ENCODE peak calls at places on chromosomes 5 and 9, in five cellular contexts. H is activated naive CD4-positive, alpha-beta T cell treated with anti-CD3 and anti-CD28 coated beads, Interleukin-2, amount 50 U/mL, for 72 hours; F is Calu3; P is cardiac fibroblast; A is BE2C. O is an unnamed sample.
A peak's percentile ranks its signal among the peaks of the same experiment; 100 is the strongest.

GRCh38 chr5:109852371-109853160 is 162.8 kb downstream of the MAN2A1 start:
- DNase-seq in A (no peak), H (no peak), F (no peak), P (peak; percentile 43), O (no peak)

GRCh38 chr5:32265902-32266301 is 46.8 kb downstream of the MTMR12 start:
- DNase-seq in H (no peak), F (no peak), A (no peak), P (no peak), O (no peak)

GRCh38 chr9:134642385-134643181 is 980 bp downstream of the COL5A1 start:
- DNase-seq in H (no peak), A (peak; percentile 39), P (peak; percentile 77), F (no peak), O (peak; percentile 48)

GRCh38 chr5:134003064-134003956 is 1.5 kb downstream of the VDAC1 start:
- DNase-seq in P (peak; percentile 53), H (no peak), A (no peak), F (no peak), O (no peak)

GRCh38 chr9:77879344-77880089 is 152.1 kb downstream of the GNAQ start:
- DNase-seq in H (no peak), P (peak; percentile 66), A (no peak), F (peak; percentile 39), O (no peak)

GRCh38 chr5:42887575-42887974 is 75.9 kb upstream of the SELENOP start:
- DNase-seq in H (no peak), P (no peak), F (no peak), A (no peak), O (no peak)

GRCh38 chr5:13946111-13946510 is 1.6 kb upstream of the DNAH5 start:
- DNase-seq in H (no peak), A (no peak), F (no peak), P (no peak), O (no peak)

GRCh38 chr5:157449011-157449723 is 10.8 kb upstream of the NIPAL4 start:
- DNase-seq in P (peak; percentile 10), H (no peak), F (no peak), A (peak; percentile 40), O (no peak)

GRCh38 chr5:52502591-52502990 is 285.1 kb upstream of the ITGA1 start:
- DNase-seq in A (peak; percentile 18), P (no peak), F (no peak), H (no peak), O (peak; percentile 17)

GRCh38 chr9:16265671-16266070 is 604.8 kb downstream of the BNC2 start:
- DNase-seq in A (no peak), F (no peak), P (no peak), H (no peak), O (no peak)

GRCh38 chr9:102631559-102631958 is 363.6 kb upstream of the CYLC2 start:
- DNase-seq in H (no peak), A (no peak), F (no peak), P (peak; percentile 26), O (no peak)

GRCh38 chr5:142197098-142197497 is 88.5 kb downstream of the NDFIP1 start:
- DNase-seq in P (peak; percentile 32), A (no peak), F (no peak), H (no peak), O (no peak)

GRCh38 chr5:174610968-174611367 is 113.4 kb upstream of the MSX2 start:
- DNase-seq in A (no peak), H (no peak), F (peak; percentile 41), P (peak; percentile 7), O (no peak)

GRCh38 chr5:1958211-1959010 is 75.7 kb upstream of the IRX4 start:
- DNase-seq in H (no peak), P (no peak), A (no peak), F (no peak), O (no peak)

GRCh38 chr9:137757613-137758029 is 120.0 kb upstream of the CACNA1B start:
- DNase-seq in H (no peak), F (no peak), P (peak; percentile 74), A (no peak), O (no peak)

GRCh38 chr5:9851458-9851857 is 221.3 kb upstream of the TAS2R1 start:
- DNase-seq in P (peak; percentile 89), A (peak; percentile 24), H (no peak), F (peak; percentile 30), O (peak; percentile 64)

GRCh38 chr5:178460598-178461425 is 129.4 kb downstream of the COL23A1 start:
- DNase-seq in A (peak; percentile 81), F (peak; percentile 75), H (peak; percentile 60), P (peak; percentile 18), O (peak; percentile 70)

GRCh38 chr5:131944700-131945550 is 538 bp downstream of the MEIKIN start:
- DNase-seq in A (no peak), H (no peak), F (no peak), P (no peak), O (no peak)

GRCh38 chr5:54743997-54744788 is 226.6 kb downstream of the SNX18 start:
- DNase-seq in F (peak; percentile 32), A (no peak), H (no peak), P (peak; percentile 96), O (no peak)

GRCh38 chr9:75889977-75890540 is 414 bp upstream of the PCSK5 start:
- DNase-seq in H (no peak), P (peak; percentile 79), A (no peak), F (no peak), O (peak; percentile 16)

GRCh38 chr9:121463026-121463827 is 36.4 kb downstream of the GGTA1 start:
- DNase-seq in P (peak; percentile 39), F (peak; percentile 40), A (peak; percentile 62), H (no peak), O (peak; percentile 64)

GRCh38 chr5:158264264-158264663 is 405.3 kb upstream of the CLINT1 start:
- DNase-seq in P (no peak), A (no peak), H (no peak), F (no peak), O (no peak)

GRCh38 chr9:124088476-124088837 is 76.9 kb downstream of the LHX2 start:
- DNase-seq in P (no peak), F (no peak), H (no peak), A (no peak), O (no peak)

GRCh38 chr9:36036253-36036779 is 397 bp upstream of the RECK start:
- DNase-seq in A (no peak), H (no peak), F (no peak), P (no peak), O (no peak)

GRCh38 chr5:179803651-179804598 is 2.7 kb downstream of the MGAT4B start:
- DNase-seq in P (peak; percentile 24), A (no peak), H (peak; percentile 81), F (no peak), O (no peak)

GRCh38 chr9:24073237-24073636 is 247.2 kb upstream of the ELAVL2 start:
- DNase-seq in F (no peak), A (no peak), P (no peak), H (no peak), O (no peak)

GRCh38 chr5:108379722-108380530 is 2.0 kb downstream of the FBXL17 start:
- DNase-seq in A (no peak), H (no peak), P (peak; percentile 19), F (no peak), O (no peak)

GRCh38 chr9:108855529-108855886 is 278 bp downstream of the ACTL7B start:
- DNase-seq in H (no peak), F (no peak), P (no peak), A (no peak), O (no peak)

GRCh38 chr5:155259648-155260047 is 246.1 kb downstream of the KIF4B start:
- DNase-seq in F (no peak), P (no peak), A (no peak), H (no peak), O (no peak)

GRCh38 chr9:31135567-31135966 is 1248.9 kb upstream of the ACO1 start:
- DNase-seq in H (no peak), F (no peak), A (no peak), P (no peak), O (no peak)

GRCh38 chr9:91060520-91061343 is 259.1 kb downstream of the SYK start:
- DNase-seq in P (peak; percentile 99), H (no peak), A (no peak), F (peak; percentile 47), O (no peak)

GRCh38 chr5:108753331-108753730 is 5.6 kb downstream of the FER start:
- DNase-seq in P (peak; percentile 57), H (no peak), F (no peak), A (no peak), O (no peak)

GRCh38 chr5:135236951-135237791 is 161.9 kb downstream of the MACROH2A1 start:
- DNase-seq in A (peak; percentile 15), F (no peak), H (peak; percentile 44), P (no peak), O (peak; percentile 6)

GRCh38 chr5:142874537-142874936 is 104.4 kb downstream of the ARHGAP26 start:
- DNase-seq in A (peak; percentile 46), F (peak; percentile 92), P (peak; percentile 82), H (no peak), O (no peak)

GRCh38 chr9:98573749-98574278 is 134.9 kb downstream of the GABBR2 start:
- DNase-seq in P (no peak), H (no peak), F (no peak), A (no peak), O (no peak)

GRCh38 chr5:84603557-84604185 is 219.0 kb upstream of the EDIL3 start:
- DNase-seq in P (peak; percentile 68), A (no peak), H (no peak), F (no peak), O (no peak)

GRCh38 chr9:752681-753200 is 88.8 kb upstream of the DMRT1 start:
- DNase-seq in P (peak; percentile 18), A (no peak), H (no peak), F (no peak), O (no peak)

GRCh38 chr5:175836741-175837729 is 34.3 kb upstream of the CPLX2 start:
- DNase-seq in H (no peak), P (no peak), F (no peak), A (no peak), O (peak; percentile 86)